ENCODE peak calls at places on chromosomes 11 and 22, in four cellular contexts. A is AG09319, R is posterior vena cava, D is cardiac muscle cell. N is an unnamed sample.

GRCh38 chr11:46895821-46896220 is 22.5 kb downstream of the LRP4 start:
- DNase-seq in A (no peak), R (peak; percentile 51), D (no peak), N (no peak)

GRCh38 chr11:72665911-72666472 is 8.2 kb downstream of the PDE2A start:
- DNase-seq in A (no peak), R (no peak), D (no peak), N (no peak)

GRCh38 chr11:65777821-65778361 is 2.9 kb downstream of the AP5B1 start:
- DNase-seq in A (no peak), R (peak; percentile 75), D (no peak), N (no peak)

GRCh38 chr22:37300551-37301017 is 18.3 kb downstream of the CYTH4 start:
- DNase-seq in A (no peak), R (no peak), D (no peak), N (no peak)

GRCh38 chr11:129694538-129694937 is 121.1 kb upstream of the TMEM45B start:
- DNase-seq in A (no peak), R (no peak), D (no peak), N (no peak)

GRCh38 chr22:31970490-31971444 is 26.4 kb downstream of the YWHAH start:
- DNase-seq in A (peak; percentile 15), R (peak; percentile 94), D (peak; percentile 85), N (no peak)

GRCh38 chr11:34890812-34891211 is 25.4 kb downstream of the APIP start:
- DNase-seq in A (no peak), R (no peak), D (peak; percentile 73), N (peak; percentile 13)

GRCh38 chr11:34348919-34349318 is 8.9 kb downstream of the ABTB2 start:
- DNase-seq in A (no peak), R (no peak), D (no peak), N (no peak)

N was measured in retinal pigment epithelial cell.